ENCODE peak calls at places on chromosomes 6 and 20, in eight cellular contexts. One of them, this sample, is unnamed.

GRCh38 chr20:59159822-59160740 is 3.5 kb upstream of the ZNF831 start:
- DNase-seq in H54: no peak
- DNase-seq in GM04504: no peak
- DNase-seq in thoracic aorta: no peak
- DNase-seq in fibroblast of villous mesenchyme: no peak
- DNase-seq in tibial nerve: no peak
- DNase-seq in EH: no peak
- DNase-seq in stimulated activated CD8-positive, alpha-beta memory T cell treated with anti-CD3 and anti-CD28 coated beads, Interleukin-7, amount 100 ng/mL, for 4 hours: no peak
- DNase-seq in this sample: no peak

GRCh38 chr6:43303751-43304331 is 4.8 kb downstream of the CRIP3 start:
- DNase-seq in H54: no peak
- DNase-seq in GM04504: no peak
- DNase-seq in thoracic aorta: no peak
- DNase-seq in fibroblast of villous mesenchyme: no peak
- DNase-seq in tibial nerve: no peak
- DNase-seq in EH: no peak
- DNase-seq in stimulated activated CD8-positive, alpha-beta memory T cell treated with anti-CD3 and anti-CD28 coated beads, Interleukin-7, amount 100 ng/mL, for 4 hours: no peak
- DNase-seq in this sample: no peak

GRCh38 chr6:144582939-144583613 is 297.9 kb downstream of the UTRN start:
- DNase-seq in H54: no peak
- DNase-seq in GM04504: no peak
- DNase-seq in thoracic aorta: no peak
- DNase-seq in fibroblast of villous mesenchyme: no peak
- DNase-seq in tibial nerve: no peak
- DNase-seq in EH: peak; percentile 48
- DNase-seq in stimulated activated CD8-positive, alpha-beta memory T cell treated with anti-CD3 and anti-CD28 coated beads, Interleukin-7, amount 100 ng/mL, for 4 hours: peak; percentile 19
- DNase-seq in this sample: peak; percentile 19

GRCh38 chr20:18839507-18840247 is 26.1 kb downstream of the SCP2D1 start:
- DNase-seq in H54: no peak
- DNase-seq in GM04504: no peak
- DNase-seq in thoracic aorta: no peak
- DNase-seq in fibroblast of villous mesenchyme: no peak
- DNase-seq in tibial nerve: no peak
- DNase-seq in EH: no peak
- DNase-seq in stimulated activated CD8-positive, alpha-beta memory T cell treated with anti-CD3 and anti-CD28 coated beads, Interleukin-7, amount 100 ng/mL, for 4 hours: no peak
- DNase-seq in this sample: no peak

GRCh38 chr6:127954082-127954481 is 53.2 kb upstream of the THEMIS start:
- DNase-seq in H54: no peak
- DNase-seq in GM04504: no peak
- DNase-seq in thoracic aorta: no peak
- DNase-seq in fibroblast of villous mesenchyme: no peak
- DNase-seq in tibial nerve: no peak
- DNase-seq in EH: no peak
- DNase-seq in stimulated activated CD8-positive, alpha-beta memory T cell treated with anti-CD3 and anti-CD28 coated beads, Interleukin-7, amount 100 ng/mL, for 4 hours: no peak
- DNase-seq in this sample: no peak

GRCh38 chr20:21522479-21523397 is 8.9 kb upstream of the NKX2-2 start:
- DNase-seq in H54: no peak
- DNase-seq in GM04504: no peak
- DNase-seq in thoracic aorta: no peak
- DNase-seq in fibroblast of villous mesenchyme: no peak
- DNase-seq in tibial nerve: no peak
- DNase-seq in EH: no peak
- DNase-seq in stimulated activated CD8-positive, alpha-beta memory T cell treated with anti-CD3 and anti-CD28 coated beads, Interleukin-7, amount 100 ng/mL, for 4 hours: no peak
- DNase-seq in this sample: no peak

GRCh38 chr20:47568019-47568418 is 66.3 kb downstream of the NCOA3 start:
- DNase-seq in H54: peak; percentile 13
- DNase-seq in GM04504: peak; percentile 47
- DNase-seq in thoracic aorta: no peak
- DNase-seq in fibroblast of villous mesenchyme: peak; percentile 89
- DNase-seq in tibial nerve: no peak
- DNase-seq in EH: peak; percentile 95
- DNase-seq in stimulated activated CD8-positive, alpha-beta memory T cell treated with anti-CD3 and anti-CD28 coated beads, Interleukin-7, amount 100 ng/mL, for 4 hours: no peak
- DNase-seq in this sample: peak; percentile 68

GRCh38 chr6:144036064-144036873 is 28.2 kb upstream of the PLAGL1 start:
- DNase-seq in H54: no peak
- DNase-seq in GM04504: no peak
- DNase-seq in thoracic aorta: no peak
- DNase-seq in fibroblast of villous mesenchyme: peak; percentile 61
- DNase-seq in tibial nerve: no peak
- DNase-seq in EH: peak; percentile 63
- DNase-seq in stimulated activated CD8-positive, alpha-beta memory T cell treated with anti-CD3 and anti-CD28 coated beads, Interleukin-7, amount 100 ng/mL, for 4 hours: no peak
- DNase-seq in this sample: peak; percentile 11

GRCh38 chr20:23156170-23156841 is 70.2 kb upstream of the CD93 start:
- DNase-seq in H54: peak; percentile 76
- DNase-seq in GM04504: peak; percentile 63
- DNase-seq in thoracic aorta: peak; percentile 54
- DNase-seq in fibroblast of villous mesenchyme: peak; percentile 67
- DNase-seq in tibial nerve: no peak
- DNase-seq in EH: peak; percentile 86
- DNase-seq in stimulated activated CD8-positive, alpha-beta memory T cell treated with anti-CD3 and anti-CD28 coated beads, Interleukin-7, amount 100 ng/mL, for 4 hours: no peak
- DNase-seq in this sample: peak; percentile 78

GRCh38 chr6:138287144-138287955 is 69.1 kb upstream of the PBOV1 start:
- DNase-seq in H54: no peak
- DNase-seq in GM04504: no peak
- DNase-seq in thoracic aorta: no peak
- DNase-seq in fibroblast of villous mesenchyme: peak; percentile 7
- DNase-seq in tibial nerve: no peak
- DNase-seq in EH: peak; percentile 37
- DNase-seq in stimulated activated CD8-positive, alpha-beta memory T cell treated with anti-CD3 and anti-CD28 coated beads, Interleukin-7, amount 100 ng/mL, for 4 hours: peak; percentile 21
- DNase-seq in this sample: no peak

GRCh38 chr20:59785986-59786753 is 147.3 kb downstream of the SYCP2 start:
- DNase-seq in H54: no peak
- DNase-seq in GM04504: no peak
- DNase-seq in thoracic aorta: no peak
- DNase-seq in fibroblast of villous mesenchyme: no peak
- DNase-seq in tibial nerve: no peak
- DNase-seq in EH: no peak
- DNase-seq in stimulated activated CD8-positive, alpha-beta memory T cell treated with anti-CD3 and anti-CD28 coated beads, Interleukin-7, amount 100 ng/mL, for 4 hours: no peak
- DNase-seq in this sample: no peak

GRCh38 chr6:132867055-132867454 is 52.7 kb downstream of the RPS12 start:
- DNase-seq in H54: no peak
- DNase-seq in GM04504: no peak
- DNase-seq in thoracic aorta: no peak
- DNase-seq in fibroblast of villous mesenchyme: no peak
- DNase-seq in tibial nerve: no peak
- DNase-seq in EH: no peak
- DNase-seq in stimulated activated CD8-positive, alpha-beta memory T cell treated with anti-CD3 and anti-CD28 coated beads, Interleukin-7, amount 100 ng/mL, for 4 hours: no peak
- DNase-seq in this sample: no peak

GRCh38 chr6:87714093-87714809 is 12.2 kb upstream of the AKIRIN2 start:
- DNase-seq in H54: peak; percentile 30
- DNase-seq in GM04504: no peak
- DNase-seq in thoracic aorta: no peak
- DNase-seq in fibroblast of villous mesenchyme: peak; percentile 67
- DNase-seq in tibial nerve: no peak
- DNase-seq in EH: peak; percentile 83
- DNase-seq in stimulated activated CD8-positive, alpha-beta memory T cell treated with anti-CD3 and anti-CD28 coated beads, Interleukin-7, amount 100 ng/mL, for 4 hours: no peak
- DNase-seq in this sample: peak; percentile 78

GRCh38 chr6:122604676-122605075 is 5.5 kb upstream of the PKIB start:
- DNase-seq in H54: no peak
- DNase-seq in GM04504: no peak
- DNase-seq in thoracic aorta: no peak
- DNase-seq in fibroblast of villous mesenchyme: no peak
- DNase-seq in tibial nerve: no peak
- DNase-seq in EH: no peak
- DNase-seq in stimulated activated CD8-positive, alpha-beta memory T cell treated with anti-CD3 and anti-CD28 coated beads, Interleukin-7, amount 100 ng/mL, for 4 hours: no peak
- DNase-seq in this sample: no peak

GRCh38 chr6:111723412-111723970 is 117.8 kb upstream of the TRAF3IP2 start:
- DNase-seq in H54: no peak
- DNase-seq in GM04504: no peak
- DNase-seq in thoracic aorta: no peak
- DNase-seq in fibroblast of villous mesenchyme: no peak
- DNase-seq in tibial nerve: no peak
- DNase-seq in EH: peak; percentile 36
- DNase-seq in stimulated activated CD8-positive, alpha-beta memory T cell treated with anti-CD3 and anti-CD28 coated beads, Interleukin-7, amount 100 ng/mL, for 4 hours: no peak
- DNase-seq in this sample: no peak

GRCh38 chr6:163630991-163631390 is 216.5 kb downstream of the QKI start:
- DNase-seq in H54: no peak
- DNase-seq in GM04504: no peak
- DNase-seq in thoracic aorta: no peak
- DNase-seq in fibroblast of villous mesenchyme: no peak
- DNase-seq in tibial nerve: no peak
- DNase-seq in EH: no peak
- DNase-seq in stimulated activated CD8-positive, alpha-beta memory T cell treated with anti-CD3 and anti-CD28 coated beads, Interleukin-7, amount 100 ng/mL, for 4 hours: no peak
- DNase-seq in this sample: no peak

GRCh38 chr20:37505263-37506165 is 15.5 kb upstream of the NNAT start:
- DNase-seq in H54: no peak
- DNase-seq in GM04504: no peak
- DNase-seq in thoracic aorta: no peak
- DNase-seq in fibroblast of villous mesenchyme: no peak
- DNase-seq in tibial nerve: no peak
- DNase-seq in EH: no peak
- DNase-seq in stimulated activated CD8-positive, alpha-beta memory T cell treated with anti-CD3 and anti-CD28 coated beads, Interleukin-7, amount 100 ng/mL, for 4 hours: no peak
- DNase-seq in this sample: no peak

GRCh38 chr6:100663219-100663863 is 198.6 kb upstream of the SIM1 start:
- DNase-seq in H54: no peak
- DNase-seq in GM04504: peak; percentile 35
- DNase-seq in thoracic aorta: no peak
- DNase-seq in fibroblast of villous mesenchyme: peak; percentile 88
- DNase-seq in tibial nerve: no peak
- DNase-seq in EH: peak; percentile 93
- DNase-seq in stimulated activated CD8-positive, alpha-beta memory T cell treated with anti-CD3 and anti-CD28 coated beads, Interleukin-7, amount 100 ng/mL, for 4 hours: no peak
- DNase-seq in this sample: peak; percentile 78

GRCh38 chr6:14877758-14878157 is 368.1 kb upstream of the JARID2 start:
- DNase-seq in H54: no peak
- DNase-seq in GM04504: no peak
- DNase-seq in thoracic aorta: no peak
- DNase-seq in fibroblast of villous mesenchyme: no peak
- DNase-seq in tibial nerve: no peak
- DNase-seq in EH: no peak
- DNase-seq in stimulated activated CD8-positive, alpha-beta memory T cell treated with anti-CD3 and anti-CD28 coated beads, Interleukin-7, amount 100 ng/mL, for 4 hours: no peak
- DNase-seq in this sample: no peak

GRCh38 chr20:2742934-2743559 is 50.5 kb downstream of the EBF4 start:
- DNase-seq in H54: peak; percentile 88
- DNase-seq in GM04504: peak; percentile 18
- DNase-seq in thoracic aorta: no peak
- DNase-seq in fibroblast of villous mesenchyme: peak; percentile 59
- DNase-seq in tibial nerve: no peak
- DNase-seq in EH: peak; percentile 62
- DNase-seq in stimulated activated CD8-positive, alpha-beta memory T cell treated with anti-CD3 and anti-CD28 coated beads, Interleukin-7, amount 100 ng/mL, for 4 hours: peak; percentile 63
- DNase-seq in this sample: peak; percentile 36

GRCh38 chr6:36660771-36661471 is 17.6 kb upstream of the CDKN1A start:
- DNase-seq in H54: no peak
- DNase-seq in GM04504: no peak
- DNase-seq in thoracic aorta: no peak
- DNase-seq in fibroblast of villous mesenchyme: peak; percentile 68
- DNase-seq in tibial nerve: no peak
- DNase-seq in EH: no peak
- DNase-seq in stimulated activated CD8-positive, alpha-beta memory T cell treated with anti-CD3 and anti-CD28 coated beads, Interleukin-7, amount 100 ng/mL, for 4 hours: no peak
- DNase-seq in this sample: no peak

GRCh38 chr6:160077526-160077925 is 44.1 kb upstream of the SLC22A1 start:
- DNase-seq in H54: no peak
- DNase-seq in GM04504: peak; percentile 16
- DNase-seq in thoracic aorta: no peak
- DNase-seq in fibroblast of villous mesenchyme: peak; percentile 25
- DNase-seq in tibial nerve: no peak
- DNase-seq in EH: peak; percentile 68
- DNase-seq in stimulated activated CD8-positive, alpha-beta memory T cell treated with anti-CD3 and anti-CD28 coated beads, Interleukin-7, amount 100 ng/mL, for 4 hours: no peak
- DNase-seq in this sample: peak; percentile 51